ENCODE peak calls at places on chromosomes 1 and 21, in eight cellular contexts. Q, A, L, G, M, Y, U and X are unnamed samples. For H3K4me1, the result is how much of the 10 kb centered on the place peaks cover.

GRCh38 chr1:48439380-48439779 is 32.6 kb downstream of the SPATA6 start:
- DNase-seq in G (no peak), Q (no peak), Y (no peak), A (no peak), L (no peak), M (no peak), U (no peak), X (no peak)

GRCh38 chr1:201357636-201358348 is 19.7 kb downstream of the TNNT2 start:
- DNase-seq in Y (peak), A (no peak), L (no peak), M (no peak), Q (peak), U (no peak), G (no peak), X (no peak)

GRCh38 chr21:42141643-42142042 is 70.5 kb downstream of the UMODL1 start:
- DNase-seq in Q (no peak), U (no peak), M (no peak), G (no peak), L (peak), Y (peak), A (no peak), X (no peak)

GRCh38 chr1:100627018-100627716 is 89.2 kb downstream of the GPR88 start:
- DNase-seq in U (no peak), Q (no peak), M (no peak), G (no peak), A (peak), Y (no peak), L (no peak), X (no peak)

GRCh38 chr1:228555074-228555989 is 68.2 kb downstream of the RNF187 start:
- DNase-seq in Y (no peak), U (peak), G (no peak), Q (no peak), A (no peak), L (no peak), M (no peak), X (peak)

GRCh38 chr1:33762962-33763361 is 100.9 kb upstream of the HMGB4 start:
- DNase-seq in G (no peak), A (no peak), L (no peak), Q (no peak), U (no peak), Y (no peak), M (no peak), X (no peak)

GRCh38 chr21:41726970-41727783 is 39.7 kb downstream of the RIPK4 start:
- DNase-seq in M (no peak), Q (no peak), A (peak), Y (peak), G (no peak), L (peak), U (peak), X (no peak)

GRCh38 chr1:46557403-46557802 is 6.0 kb upstream of the KNCN start:
- DNase-seq in G (no peak), U (no peak), Q (no peak), A (no peak), L (no peak), M (no peak), Y (no peak), X (no peak)

GRCh38 chr1:48051466-48052126 is 54.4 kb upstream of the TRABD2B start:
- DNase-seq in Y (no peak), A (no peak), U (no peak), Q (no peak), L (no peak), G (no peak), M (no peak), X (no peak)

GRCh38 chr1:56034222-56034621 is 545.1 kb downstream of the PLPP3 start:
- DNase-seq in M (no peak), A (peak), Y (no peak), G (no peak), L (no peak), U (no peak), Q (no peak), X (no peak)

GRCh38 chr1:245874942-245875580 is 632.0 kb downstream of the SMYD3 start:
- DNase-seq in G (peak), M (peak), U (no peak), A (no peak), Q (peak), Y (peak), L (no peak), X (peak)

GRCh38 chr1:70737125-70737524 is 310.5 kb downstream of the PTGER3 start:
- DNase-seq in U (no peak), G (no peak), L (no peak), M (no peak), Y (no peak), Q (no peak), A (no peak), X (no peak)

GRCh38 chr1:174799136-174799479 is 200.6 kb upstream of the CACYBP start:
- DNase-seq in Y (no peak), Q (no peak), U (no peak), G (no peak), A (no peak), L (no peak), M (no peak), X (no peak)

GRCh38 chr1:155794605-155795265 is 62.3 kb downstream of the GON4L start:
- DNase-seq in G (no peak), L (no peak), Y (no peak), A (no peak), U (no peak), M (no peak), Q (no peak), X (no peak)

GRCh38 chr1:203274603-203275381 is 30.5 kb upstream of the BTG2 start:
- DNase-seq in G (peak), Y (no peak), A (no peak), L (no peak), M (no peak), U (no peak), Q (no peak), X (no peak)

GRCh38 chr1:181103404-181103803 is 14.9 kb downstream of the IER5 start:
- DNase-seq in Q (no peak), M (no peak), G (no peak), U (no peak), L (no peak), Y (no peak), A (no peak), X (no peak)

GRCh38 chr1:152047954-152048640 is 11.3 kb upstream of the S100A11 start:
- DNase-seq in M (peak), G (peak), U (peak), L (peak), Q (peak), A (peak), Y (peak), X (peak)
- TF ChIP-seq CTCF in M (peak), G (peak), U (peak), L (peak), Q (peak), A (peak), Y (peak), X (peak)

GRCh38 chr1:206694151-206694550 is 9.4 kb downstream of the MAPKAPK2 start:
- DNase-seq in Y (no peak), M (no peak), U (no peak), A (no peak), G (no peak), L (no peak), Q (no peak), X (no peak)
- H3K4me1 ChIP-seq in Y (half or more), M (half or more), U (half or more), A (under half), G (under half), L (half or more), Q (under half), X (under half)

GRCh38 chr1:118219438-118219837 is 34.4 kb upstream of the SPAG17 start:
- DNase-seq in Y (no peak), M (no peak), G (no peak), A (no peak), U (no peak), L (no peak), Q (no peak), X (no peak)

GRCh38 chr1:118225471-118225870 is 40.4 kb upstream of the SPAG17 start:
- DNase-seq in Q (no peak), L (no peak), Y (no peak), M (no peak), G (no peak), U (no peak), A (no peak), X (no peak)

GRCh38 chr1:118223426-118223825 is 38.4 kb upstream of the SPAG17 start:
- DNase-seq in G (no peak), L (no peak), Y (no peak), Q (no peak), U (no peak), M (no peak), A (peak), X (no peak)
- TF ChIP-seq CTCF in G (no peak), L (peak), Y (peak), Q (peak), U (no peak), M (no peak), A (peak), X (no peak)

GRCh38 chr1:182685186-182685585 is 799 bp upstream of the RGS8 start:
- DNase-seq in M (no peak), Y (no peak), U (no peak), L (no peak), A (no peak), Q (no peak), G (no peak), X (no peak)
- H3K4me1 ChIP-seq in M (under half), Y (under half), U (under half), L (under half), A (under half), Q (under half), G (under half), X (under half)